ENCODE peak calls at places on chromosome 18, in four cellular contexts. O is amygdala; T is ELF-1; Y is activated CD4-positive, alpha-beta T cell treated with anti-CD3 and anti-CD28 coated beads, Interleukin-2, amount 50 U/mL, for 24 hours. U is an unnamed sample.

GRCh38 chr18:56929861-56930260 is 217.0 kb upstream of the BOD1L2 start:
- DNase-seq in T (no peak), Y (no peak), O (peak), U (no peak)

GRCh38 chr18:12645751-12646203 is 12.1 kb downstream of the SPIRE1 start:
- DNase-seq in Y (no peak), O (peak), T (peak), U (peak)

GRCh38 chr18:57533399-57533884 is 53.1 kb downstream of the FECH start:
- DNase-seq in T (peak), O (no peak), Y (no peak), U (no peak)

GRCh38 chr18:48835745-48836191 is 115.0 kb downstream of the SMAD7 start:
- DNase-seq in T (no peak), Y (no peak), O (no peak), U (no peak)

GRCh38 chr18:62524443-62525200 is 1.8 kb downstream of the ZCCHC2 start:
- DNase-seq in Y (no peak), O (peak), T (peak), U (peak)

GRCh38 chr18:36663312-36663711 is 165.5 kb downstream of the TPGS2 start:
- DNase-seq in O (no peak), Y (no peak), T (no peak), U (no peak)

GRCh38 chr18:55856191-55856590 is 268.2 kb upstream of the TCF4 start:
- DNase-seq in T (peak), O (no peak), Y (no peak), U (no peak)

GRCh38 chr18:58581265-58581664 is 47.6 kb downstream of the ALPK2 start:
- DNase-seq in T (peak), Y (no peak), O (no peak), U (no peak)

GRCh38 chr18:12922266-12922665 is 25.5 kb upstream of the SEH1L start:
- DNase-seq in O (no peak), T (no peak), Y (no peak), U (no peak)

GRCh38 chr18:10771053-10771709 is 245.4 kb downstream of the NAPG start:
- DNase-seq in Y (no peak), O (no peak), T (no peak), U (no peak)

GRCh38 chr18:44548291-44549221 is 132.1 kb upstream of the SETBP1 start:
- DNase-seq in O (no peak), Y (no peak), T (no peak), U (no peak)

GRCh38 chr18:50695431-50696176 is 124.2 kb downstream of the MRO start:
- DNase-seq in Y (no peak), T (no peak), O (no peak), U (no peak)

GRCh38 chr18:76442413-76443171 is 52.5 kb downstream of the ZNF516 start:
- DNase-seq in Y (no peak), T (no peak), O (no peak), U (no peak)

GRCh38 chr18:6096747-6097146 is 201.4 kb upstream of the TMEM200C start:
- DNase-seq in T (no peak), O (no peak), Y (no peak), U (no peak)

GRCh38 chr18:28594034-28594433 is 417.1 kb upstream of the CDH2 start:
- DNase-seq in T (no peak), O (no peak), Y (no peak), U (no peak)

GRCh38 chr18:14908541-14908940 is 160.6 kb downstream of the ANKRD30B start:
- DNase-seq in O (no peak), Y (no peak), T (no peak), U (no peak)

U was measured in posterior cingulate gyrus.